ENCODE peak calls at places on chromosomes 16 and 17, in ten cellular contexts. E is endothelial cell of umbilical vein; J is mammary epithelial cell; A is transverse colon; F is breast epithelium; Z is adrenal gland; K is AG04450; L is CD8-positive, alpha-beta T cell; Q is PC-3; R is dorsolateral prefrontal cortex. V is an unnamed sample.

GRCh38 chr16:66264311-66265105 is 102.0 kb upstream of the CDH5 start:
- DNase-seq in K (no peak), E (no peak), Q (no peak), Z (no peak), J (no peak), R (no peak), L (no peak), A (no peak), F (peak; percentile 11), V (no peak)

GRCh38 chr16:54490089-54490488 is 203.5 kb upstream of the IRX3 start:
- DNase-seq in E (no peak), F (no peak), Z (no peak), A (no peak), R (no peak), J (no peak), Q (no peak), L (no peak), K (no peak), V (no peak)

GRCh38 chr17:62627904-62628603 is 584 bp downstream of the MRC2 start:
- DNase-seq in R (no peak), E (peak; percentile 55), K (peak; percentile 39), F (peak; percentile 32), A (peak; percentile 28), L (peak; percentile 28), Z (no peak), J (peak; percentile 57), Q (peak; percentile 30), V (peak; percentile 54)

GRCh38 chr17:29571883-29572681 is 3.6 kb downstream of the TP53I13 start:
- DNase-seq in E (no peak), L (no peak), Z (no peak), J (no peak), R (peak; percentile 28), Q (no peak), K (no peak), A (peak; percentile 12), F (no peak), V (no peak)

GRCh38 chr16:25633549-25633948 is 58.2 kb upstream of the HS3ST4 start:
- DNase-seq in A (no peak), Q (peak; percentile 25), J (peak; percentile 36), E (no peak), Z (no peak), F (no peak), L (no peak), K (no peak), R (no peak), V (no peak)

GRCh38 chr16:57814896-57815295 is 12.6 kb upstream of the KIFC3 start:
- DNase-seq in J (peak; percentile 66), E (no peak), K (no peak), Z (no peak), Q (no peak), A (no peak), L (no peak), R (no peak), F (no peak), V (no peak)

GRCh38 chr16:11170696-11171447 is 85.1 kb downstream of the SOCS1 start:
- DNase-seq in A (no peak), E (no peak), Q (no peak), F (no peak), J (no peak), R (no peak), Z (no peak), K (no peak), L (no peak), V (no peak)

GRCh38 chr17:69646729-69647128 is 232.2 kb downstream of the MAP2K6 start:
- DNase-seq in J (no peak), E (no peak), F (no peak), R (no peak), A (no peak), L (no peak), K (no peak), Q (no peak), Z (no peak), V (no peak)

GRCh38 chr17:47884905-47885735 is 10.9 kb upstream of the SP2 start:
- DNase-seq in L (peak; percentile 32), Q (no peak), Z (no peak), A (peak; percentile 74), F (no peak), E (no peak), J (no peak), R (no peak), K (no peak), V (no peak)

GRCh38 chr16:12300946-12301500 is 324.5 kb downstream of the SNX29 start:
- DNase-seq in E (no peak), F (no peak), J (peak; percentile 74), A (no peak), K (no peak), Z (no peak), L (no peak), Q (no peak), R (no peak), V (no peak)

GRCh38 chr16:813916-814412 is 13.4 kb upstream of the GNG13 start:
- DNase-seq in K (no peak), A (no peak), J (no peak), E (no peak), Q (no peak), R (no peak), F (no peak), L (no peak), Z (no peak), V (no peak)

GRCh38 chr16:90023078-90023447 is 3.8 kb upstream of the DBNDD1 start:
- DNase-seq in Q (no peak), R (no peak), K (no peak), A (no peak), E (no peak), J (no peak), F (no peak), Z (no peak), L (no peak), V (no peak)

GRCh38 chr17:69213059-69213813 is 15.4 kb downstream of the ABCA10 start:
- DNase-seq in L (no peak), R (no peak), E (no peak), Z (no peak), F (no peak), A (no peak), J (peak; percentile 21), Q (no peak), K (no peak), V (no peak)

GRCh38 chr17:76270770-76271668 is 5.9 kb downstream of the UBALD2 start:
- DNase-seq in E (no peak), J (no peak), R (no peak), Q (no peak), F (no peak), Z (no peak), L (no peak), A (no peak), K (no peak), V (no peak)
- H3K27ac ChIP-seq in E (no peak overlapping the region), J (no peak overlapping the region), R (no peak overlapping the region), Q (no peak overlapping the region), F (peak overlapping the region; percentile 90), Z (no peak overlapping the region), L (peak overlapping the region; percentile 75), A (peak overlapping the region; percentile 77), K (no peak overlapping the region), V (no peak overlapping the region)

DNA sequence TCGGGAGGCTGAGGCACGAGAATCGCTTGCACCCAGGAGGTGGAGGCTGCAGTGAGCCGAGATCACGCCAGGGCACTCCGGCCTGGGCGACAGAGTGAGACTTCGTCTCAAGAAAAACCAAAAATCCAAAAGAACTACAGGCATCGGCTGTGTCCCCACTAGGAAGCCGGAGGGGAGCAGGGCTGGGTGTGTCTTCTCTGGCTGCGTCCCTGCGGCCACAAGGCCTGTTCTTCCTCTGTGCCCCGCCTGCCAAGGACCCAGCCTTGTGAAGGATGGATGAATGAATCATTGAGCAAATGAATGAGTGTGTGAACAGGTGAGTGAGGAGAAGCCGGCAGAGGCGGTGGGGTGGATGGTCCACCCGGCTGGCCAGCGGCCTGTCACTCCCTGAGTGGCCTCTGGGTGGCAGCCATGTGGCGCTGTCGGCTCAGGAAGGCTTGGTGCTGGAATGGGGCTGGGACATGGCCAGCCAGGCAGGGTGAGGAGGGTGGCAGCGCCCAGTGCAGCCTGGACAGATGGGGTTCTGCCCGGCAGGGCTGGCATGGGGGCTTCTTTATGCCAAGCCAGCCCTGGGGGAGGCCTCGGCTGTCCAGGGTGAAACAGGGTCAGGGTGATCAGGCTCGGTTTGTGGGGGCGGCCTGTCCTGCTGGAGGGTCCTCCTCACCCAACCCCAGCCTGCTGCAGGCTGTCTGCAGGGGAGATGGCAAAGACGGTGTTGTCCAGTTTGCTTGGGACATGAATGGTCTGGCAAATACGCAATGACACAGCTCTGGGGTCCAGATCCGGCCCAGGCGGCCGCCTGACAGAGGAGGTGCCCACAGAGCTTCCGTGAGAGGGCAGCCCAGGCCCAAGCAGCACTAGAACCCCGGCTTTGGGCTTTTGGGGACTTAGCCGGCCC is 21.7 kb downstream of the SLC25A10 start:
- DNase-seq in Z (peak; percentile 86), E (peak; percentile 55), F (peak; percentile 73), R (peak; percentile 76), K (no peak), Q (peak; percentile 96), L (no peak), A (peak; percentile 89), J (peak; percentile 63), V (peak; percentile 45)
- TF ChIP-seq CTCF in Z (peak; percentile 94), E (peak; percentile 92), F (peak; percentile 96), R (peak; percentile 92), K (peak; percentile 84), Q (peak; percentile 93), L (peak; percentile 70), A (peak; percentile 90), J (peak; percentile 80), V (peak; percentile 94)

DNA sequence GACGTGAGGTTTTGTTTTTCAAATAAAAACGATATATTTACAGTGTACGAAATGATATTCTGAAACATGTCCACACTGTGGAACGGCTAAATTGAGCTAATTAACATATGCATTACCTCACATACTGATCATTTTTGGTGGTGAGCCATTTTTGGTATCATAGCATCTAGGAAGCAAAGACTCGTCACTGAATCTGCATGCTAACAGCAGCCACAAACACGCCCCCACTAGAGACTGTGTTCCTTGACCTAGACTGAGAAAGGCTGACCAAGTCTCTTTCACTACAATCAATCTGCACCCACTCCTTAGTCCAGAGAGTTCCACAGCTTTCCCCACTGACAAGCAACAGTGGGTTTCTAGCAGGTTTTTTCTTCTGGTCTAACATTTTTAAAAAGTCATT is 29.5 kb downstream of the NPLOC4 start:
- DNase-seq in E (no peak), A (no peak), F (no peak), K (no peak), Z (no peak), L (no peak), R (no peak), J (no peak), Q (no peak), V (peak; percentile 14)
- H3K4me3 ChIP-seq in E (no peak overlapping the region), A (no peak overlapping the region), F (no peak overlapping the region), K (no peak overlapping the region), Z (no peak overlapping the region), L (no peak overlapping the region), R (no peak overlapping the region), J (no peak overlapping the region), Q (no peak overlapping the region), V (no peak overlapping the region)

DNA sequence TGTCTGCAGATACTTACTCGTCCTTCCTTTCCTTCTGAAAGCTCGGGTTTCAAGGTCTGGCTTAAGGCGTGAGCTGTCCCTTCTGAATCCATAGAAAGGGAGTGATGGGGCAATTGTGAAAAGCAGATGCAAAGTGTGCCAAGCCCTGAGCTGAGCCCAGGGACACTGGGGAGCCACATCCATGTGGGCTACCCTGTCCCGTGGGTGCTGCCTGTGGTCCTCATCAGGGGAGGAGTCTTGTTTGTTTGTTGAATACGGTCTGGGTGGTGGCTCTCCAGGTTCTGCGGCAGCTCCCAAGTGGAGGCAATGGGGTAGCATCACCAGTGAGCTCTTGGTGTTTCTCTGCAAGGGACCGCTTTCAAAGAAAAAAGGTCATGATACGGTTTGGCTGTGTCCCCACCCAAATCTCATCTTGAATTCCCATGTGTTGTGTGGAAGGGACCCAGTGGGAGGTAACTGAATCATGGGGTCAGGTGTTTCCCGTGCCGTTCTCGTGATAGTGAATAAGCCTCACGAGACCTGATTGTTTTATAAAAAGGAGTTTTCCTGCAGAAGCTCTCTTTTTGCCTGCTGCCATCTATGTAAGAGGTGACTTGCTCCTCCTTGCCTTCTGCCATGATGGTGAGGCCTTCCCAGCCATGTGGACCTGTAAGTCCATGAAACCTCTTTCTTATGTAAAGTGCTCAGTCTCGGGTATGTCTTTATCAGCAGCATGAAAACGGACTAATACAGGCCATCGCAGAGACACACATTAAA is 1.0 kb upstream of the ALG1 start:
- DNase-seq in Q (no peak), A (no peak), Z (no peak), J (no peak), F (no peak), E (no peak), L (no peak), K (no peak), R (no peak), V (no peak)
- H3K27ac ChIP-seq in Q (no peak overlapping the region), A (peak overlapping the region; percentile 87), Z (no peak overlapping the region), J (no peak overlapping the region), F (no peak overlapping the region), E (no peak overlapping the region), L (peak overlapping the region; percentile 74), K (no peak overlapping the region), R (peak overlapping the region; percentile 87), V (no peak overlapping the region)

V was measured in brain microvascular endothelial cell.